ENCODE peak calls at places on chromosomes 5 and 9, in ten cellular contexts. Q is amniotic stem cell; M is Calu3; A is ELF-1; X is NCI-H69; C is IMR-90; V is SW 1271; Z is HFF-Myc; Y is activated CD4-positive, alpha-beta T cell treated with anti-CD3 and anti-CD28 coated beads, Interleukin-2, amount 10 ng/mL, durations not matched to agents 7 days and 5 days; H is stimulated activated CD4-positive, alpha-beta T cell treated with anti-CD3 and anti-CD28 coated beads, Interleukin-1b, Interleukin-23, amount 100 ng/mL, for 1 hour. W is an unnamed sample.

GRCh38 chr5:1018596-1018995 is 10.0 kb downstream of the NKD2 start:
- DNase-seq in Q (no peak), M (no peak), A (no peak), X (no peak), C (no peak), V (no peak), Z (no peak), Y (no peak), H (no peak), W (no peak)

GRCh38 chr9:1619915-1620705 is 395.0 kb upstream of the SMARCA2 start:
- DNase-seq in Q (no peak), M (no peak), A (no peak), X (no peak), C (no peak), V (no peak), Z (no peak), Y (no peak), H (no peak), W (no peak)

GRCh38 chr9:83239787-83240186 is 176.8 kb upstream of the RASEF start:
- DNase-seq in Q (no peak), M (no peak), A (no peak), X (no peak), C (no peak), V (no peak), Z (no peak), Y (no peak), H (no peak), W (no peak)

GRCh38 chr5:136197462-136198142 is 4.6 kb upstream of the SMIM32 start:
- DNase-seq in Q (no peak), M (peak; percentile 56), A (peak; percentile 23), X (no peak), C (no peak), V (no peak), Z (no peak), Y (no peak), H (no peak), W (peak; percentile 10)

GRCh38 chr9:113222482-113222841 is 1.1 kb downstream of the SLC31A1 start:
- DNase-seq in Q (no peak), M (no peak), A (no peak), X (peak; percentile 39), C (peak; percentile 22), V (no peak), Z (no peak), Y (no peak), H (no peak), W (peak; percentile 48)

GRCh38 chr5:95986001-95986400 is 24.4 kb upstream of the ELL2 start:
- DNase-seq in Q (no peak), M (no peak), A (no peak), X (no peak), C (peak; percentile 12), V (no peak), Z (no peak), Y (no peak), H (no peak), W (no peak)

GRCh38 chr9:127968717-127969383 is 11.9 kb downstream of the EEIG1 start:
- DNase-seq in Q (peak; percentile 55), M (no peak), A (no peak), X (peak; percentile 95), C (peak; percentile 94), V (no peak), Z (peak; percentile 81), Y (no peak), H (no peak), W (peak; percentile 71)

GRCh38 chr9:84296146-84296843 is 44.3 kb downstream of the SLC28A3 start:
- DNase-seq in Q (peak; percentile 12), M (no peak), A (no peak), X (no peak), C (peak; percentile 90), V (no peak), Z (peak; percentile 15), Y (peak; percentile 29), H (no peak), W (no peak)

GRCh38 chr9:123365881-123366528 is 10.0 kb downstream of the CRB2 start:
- DNase-seq in Q (no peak), M (no peak), A (no peak), X (no peak), C (no peak), V (no peak), Z (no peak), Y (no peak), H (no peak), W (no peak)

GRCh38 chr9:137127301-137128157 is 11.4 kb upstream of the GRIN1 start:
- DNase-seq in Q (no peak), M (peak; percentile 3), A (no peak), X (no peak), C (no peak), V (no peak), Z (no peak), Y (peak; percentile 56), H (no peak), W (peak; percentile 36)

GRCh38 chr9:89746385-89747116 is 141.7 kb downstream of the GADD45G start:
- DNase-seq in Q (no peak), M (no peak), A (no peak), X (peak; percentile 94), C (no peak), V (no peak), Z (no peak), Y (no peak), H (no peak), W (no peak)

GRCh38 chr5:72067682-72068470 is 39.4 kb upstream of the MAP1B start:
- DNase-seq in Q (peak; percentile 71), M (peak; percentile 71), A (peak; percentile 69), X (peak; percentile 60), C (peak; percentile 85), V (no peak), Z (peak; percentile 33), Y (no peak), H (no peak), W (no peak)

GRCh38 chr5:14184725-14185124 is 41.6 kb downstream of the TRIO start:
- DNase-seq in Q (no peak), M (no peak), A (no peak), X (no peak), C (peak; percentile 77), V (no peak), Z (no peak), Y (no peak), H (no peak), W (no peak)

GRCh38 chr9:28970241-28970654 is 1397.0 kb upstream of the C9orf72 start:
- DNase-seq in Q (no peak), M (no peak), A (peak; percentile 16), X (no peak), C (no peak), V (no peak), Z (no peak), Y (no peak), H (no peak), W (no peak)

GRCh38 chr5:33690736-33691135 is 201.1 kb downstream of the ADAMTS12 start:
- DNase-seq in Q (peak; percentile 47), M (no peak), A (no peak), X (no peak), C (peak; percentile 96), V (no peak), Z (peak; percentile 85), Y (no peak), H (no peak), W (no peak)

GRCh38 chr5:107474361-107474723 is 196.4 kb downstream of the EFNA5 start:
- DNase-seq in Q (no peak), M (no peak), A (no peak), X (no peak), C (no peak), V (no peak), Z (no peak), Y (no peak), H (no peak), W (no peak)

GRCh38 chr9:77099388-77099787 is 77.9 kb upstream of the VPS13A start:
- DNase-seq in Q (no peak), M (no peak), A (no peak), X (peak; percentile 89), C (no peak), V (no peak), Z (no peak), Y (no peak), H (no peak), W (no peak)

GRCh38 chr5:78667461-78668103 is 19.0 kb upstream of the LHFPL2 start:
- DNase-seq in Q (no peak), M (no peak), A (no peak), X (no peak), C (no peak), V (no peak), Z (no peak), Y (no peak), H (no peak), W (no peak)

GRCh38 chr9:133377721-133378216 is 1.6 kb downstream of the STKLD1 start:
- DNase-seq in Q (no peak), M (peak; percentile 22), A (peak; percentile 18), X (peak; percentile 70), C (peak; percentile 17), V (no peak), Z (peak; percentile 30), Y (no peak), H (no peak), W (no peak)

GRCh38 chr9:81363916-81364480 is 325.3 kb downstream of the TLE1 start:
- DNase-seq in Q (no peak), M (no peak), A (no peak), X (no peak), C (no peak), V (no peak), Z (no peak), Y (no peak), H (no peak), W (no peak)

GRCh38 chr9:93645149-93645889 is 68.9 kb downstream of the PHF2 start:
- DNase-seq in Q (no peak), M (no peak), A (no peak), X (no peak), C (no peak), V (no peak), Z (no peak), Y (no peak), H (no peak), W (no peak)

W was measured in colonic mucosa.